ENCODE peak calls at places on chromosome 18, in five cellular contexts. Q is GM12878, T is HepG2, U is NT2/D1, I is H1. V is an unnamed sample.

GRCh38 chr18:4455113-4455811 is at the start of gene DLGAP1:
- DNase-seq in T (peak), Q (no peak), I (no peak), U (peak), V (peak)

GRCh38 chr18:8947576-8947975 is 154.9 kb upstream of the NDUFV2 start:
- DNase-seq in T (no peak), I (no peak), U (no peak), Q (no peak), V (no peak)

GRCh38 chr18:24063121-24063731 is 48.7 kb downstream of the TTC39C start:
- DNase-seq in I (no peak), U (no peak), Q (no peak), T (peak), V (no peak)

GRCh38 chr18:58541789-58542425 is 87.0 kb downstream of the ALPK2 start:
- DNase-seq in T (peak), Q (peak), I (no peak), U (no peak), V (no peak)

GRCh38 chr18:58586269-58586668 is 42.6 kb downstream of the ALPK2 start:
- DNase-seq in U (no peak), I (no peak), Q (no peak), T (no peak), V (no peak)

GRCh38 chr18:12638634-12639124 is 19.2 kb downstream of the SPIRE1 start:
- DNase-seq in U (no peak), T (no peak), I (no peak), Q (no peak), V (no peak)

GRCh38 chr18:10304853-10305252 is 149.6 kb upstream of the APCDD1 start:
- DNase-seq in Q (no peak), U (no peak), I (no peak), T (no peak), V (no peak)

GRCh38 chr18:11982981-11983380 is 1.7 kb downstream of the IMPA2 start:
- DNase-seq in Q (no peak), T (peak), I (no peak), U (no peak), V (no peak)

GRCh38 chr18:6561029-6561861 is 146.5 kb upstream of the L3MBTL4 start:
- DNase-seq in T (no peak), U (no peak), I (no peak), Q (no peak), V (peak)

GRCh38 chr18:73479472-73479871 is 611.7 kb upstream of the NETO1 start:
- DNase-seq in Q (no peak), U (no peak), I (no peak), T (no peak), V (no peak)

GRCh38 chr18:79532690-79533058 is 136.9 kb downstream of the NFATC1 start:
- DNase-seq in U (no peak), I (no peak), Q (no peak), T (no peak), V (no peak)

GRCh38 chr18:75205760-75206109 is 3.2 kb downstream of the PTGR3 start:
- DNase-seq in I (no peak), T (no peak), U (no peak), Q (no peak), V (no peak)

GRCh38 chr18:33034941-33035340 is 262.1 kb upstream of the KLHL14 start:
- DNase-seq in Q (no peak), T (no peak), U (no peak), I (no peak), V (peak)

GRCh38 chr18:75530548-75531211 is 103.2 kb upstream of the SMIM21 start:
- DNase-seq in T (no peak), I (no peak), U (no peak), Q (no peak), V (no peak)

GRCh38 chr18:24488824-24489493 is 28.5 kb downstream of the HRH4 start:
- DNase-seq in U (peak), I (no peak), Q (peak), T (peak), V (peak)

GRCh38 chr18:31102020-31102684 is at the start of gene DSC2:
- DNase-seq in T (peak), Q (no peak), U (peak), I (peak), V (peak)

GRCh38 chr18:1353025-1353424 is 448.4 kb downstream of the ADCYAP1 start:
- DNase-seq in U (no peak), I (no peak), Q (no peak), T (no peak), V (no peak)

GRCh38 chr18:79531386-79531785 is 135.7 kb downstream of the NFATC1 start:
- DNase-seq in I (no peak), T (no peak), U (no peak), Q (no peak), V (no peak)

GRCh38 chr18:46385124-46385523 is 271.9 kb downstream of the LOXHD1 start:
- DNase-seq in T (no peak), Q (no peak), I (no peak), U (no peak), V (no peak)

GRCh38 chr18:46387426-46388131 is 269.4 kb downstream of the LOXHD1 start:
- DNase-seq in Q (no peak), I (no peak), U (no peak), T (no peak), V (no peak)

GRCh38 chr18:46386788-46387187 is 270.2 kb downstream of the LOXHD1 start:
- DNase-seq in I (no peak), U (no peak), Q (no peak), T (no peak), V (no peak)

GRCh38 chr18:46392576-46392975 is 264.4 kb downstream of the LOXHD1 start:
- DNase-seq in I (no peak), Q (no peak), T (no peak), U (no peak), V (no peak)

GRCh38 chr18:46388295-46388694 is 268.7 kb downstream of the LOXHD1 start:
- DNase-seq in U (no peak), Q (no peak), I (no peak), T (no peak), V (no peak)
- TF ChIP-seq SUZ12 in U (no peak), Q (no peak), I (no peak), T (no peak), V (no peak)

GRCh38 chr18:69845588-69846506 is 101.8 kb downstream of the CD226 start:
- DNase-seq in U (no peak), Q (no peak), T (no peak), I (no peak), V (peak)
- TF ChIP-seq SUZ12 in U (no peak), Q (no peak), T (no peak), I (no peak), V (no peak)

DNA sequence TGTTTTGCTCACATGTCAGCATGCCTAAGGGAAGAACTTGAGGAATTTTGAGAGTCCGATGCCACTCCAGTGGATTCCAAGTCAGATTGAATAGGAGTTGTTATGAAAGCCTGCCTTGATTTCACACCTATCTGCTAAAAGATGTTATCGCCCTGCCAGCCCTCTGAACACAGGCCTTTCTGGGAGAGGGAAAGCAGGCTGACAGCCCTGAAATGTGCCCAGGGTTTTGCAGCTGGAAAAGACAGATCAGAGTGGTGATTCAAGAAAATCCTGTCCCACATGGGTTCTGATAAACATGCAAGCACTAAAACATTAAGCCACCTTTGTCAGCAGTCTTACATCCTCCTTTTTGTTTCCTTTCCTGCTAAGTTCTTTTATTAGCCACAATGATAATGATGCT is 1752.9 kb upstream of the CELF4 start:
- DNase-seq in U (no peak), T (no peak), Q (no peak), I (no peak), V (no peak)
- TF ChIP-seq SUZ12 in U (no peak), T (no peak), Q (no peak), I (no peak), V (no peak)

GRCh38 chr18:35408843-35409261 is 31.7 kb upstream of the ZNF396 start:
- DNase-seq in I (no peak), T (peak), U (no peak), Q (no peak), V (no peak)
- TF ChIP-seq SUZ12 in I (no peak), T (no peak), U (no peak), Q (no peak), V (no peak)

GRCh38 chr18:22560283-22560627 is 142.5 kb upstream of the CTAGE1 start:
- DNase-seq in I (no peak), T (no peak), Q (no peak), U (no peak), V (no peak)

GRCh38 chr18:22559414-22560282 is 141.9 kb upstream of the CTAGE1 start:
- DNase-seq in U (no peak), I (peak), T (peak), Q (no peak), V (peak)

GRCh38 chr18:22558945-22559385 is 141.2 kb upstream of the CTAGE1 start:
- DNase-seq in T (peak), I (no peak), U (no peak), Q (no peak), V (peak)

GRCh38 chr18:22556271-22556990 is 138.7 kb upstream of the CTAGE1 start:
- DNase-seq in I (no peak), T (no peak), U (no peak), Q (no peak), V (no peak)

DNA sequence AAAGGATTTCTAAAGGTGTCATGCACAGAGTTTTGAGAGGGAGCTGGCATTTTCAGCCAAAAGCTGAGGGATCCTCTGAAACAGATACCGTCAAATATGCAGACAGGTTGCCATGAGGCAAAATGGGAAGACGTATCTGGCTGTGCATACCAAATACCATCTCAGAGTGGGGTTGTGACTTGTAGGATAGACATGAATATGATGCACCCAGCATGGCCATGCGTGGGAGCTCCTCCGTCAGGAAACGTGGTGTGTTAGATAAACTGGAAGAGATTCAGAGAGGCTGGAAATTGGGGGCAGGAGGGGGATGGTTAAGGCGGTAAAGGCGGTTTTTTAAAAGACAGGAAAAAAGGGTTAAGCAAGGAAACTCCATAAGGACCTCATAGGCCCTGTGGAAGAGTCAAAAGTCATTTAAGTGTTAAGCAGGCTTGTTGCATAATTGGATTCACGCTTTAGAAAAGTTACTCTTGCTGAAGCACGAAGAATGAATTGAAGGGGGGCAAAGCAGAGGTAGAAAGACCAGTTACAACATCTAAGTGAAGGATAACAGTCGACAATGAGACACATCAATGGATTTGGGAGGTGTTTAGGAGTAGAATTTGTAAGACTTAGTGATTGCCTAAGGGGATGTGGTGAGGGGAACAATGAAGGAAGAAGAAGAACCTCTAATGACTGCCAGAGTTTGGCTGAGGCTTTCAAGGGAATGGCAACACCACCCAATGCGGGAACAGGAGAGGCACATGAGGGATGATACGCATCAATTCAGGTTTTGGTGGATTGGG is 139.6 kb upstream of the CTAGE1 start:
- DNase-seq in U (no peak), I (no peak), Q (no peak), T (no peak), V (no peak)
- TF ChIP-seq SUZ12 in U (no peak), I (no peak), Q (no peak), T (no peak), V (no peak)

GRCh38 chr18:39805218-39805617 is 2149.8 kb upstream of the PIK3C3 start:
- DNase-seq in Q (no peak), T (no peak), I (no peak), U (no peak), V (no peak)
- TF ChIP-seq SUZ12 in Q (no peak), T (no peak), I (no peak), U (no peak), V (no peak)

GRCh38 chr18:48711651-48712486 is 173.0 kb downstream of the CTIF start:
- DNase-seq in I (no peak), T (peak), Q (no peak), U (peak), V (peak)
- TF ChIP-seq SUZ12 in I (no peak), T (no peak), Q (no peak), U (no peak), V (no peak)

GRCh38 chr18:53566622-53567021 is 657.8 kb downstream of the MBD2 start:
- DNase-seq in I (no peak), U (no peak), T (no peak), Q (no peak), V (no peak)

GRCh38 chr18:53567935-53568574 is 656.4 kb downstream of the MBD2 start:
- DNase-seq in U (peak), I (peak), T (peak), Q (no peak), V (peak)
- TF ChIP-seq SUZ12 in U (no peak), I (no peak), T (no peak), Q (no peak), V (no peak)

GRCh38 chr18:38709122-38709521 is 1143.5 kb upstream of the CELF4 start:
- DNase-seq in U (no peak), Q (no peak), I (no peak), T (no peak), V (no peak)
- TF ChIP-seq SUZ12 in U (no peak), Q (no peak), I (no peak), T (no peak), V (no peak)

V was measured in HEK293T.